ENCODE peak calls at places on chromosomes 13 and 19, in ten cellular contexts. One of them, this sample, is unnamed.

GRCh38 chr19:403221-404036 is 5.5 kb downstream of the C2CD4C start:
- DNase-seq in RWPE1: no peak
- DNase-seq in transverse colon: no peak
- DNase-seq in uterus: peak
- DNase-seq in HS-27A: no peak
- DNase-seq in IMR-90: no peak
- DNase-seq in NCI-H460: no peak
- DNase-seq in DMS 273 treated with DMSO at 0.1 percent for 48 hours: no peak
- DNase-seq in amygdala: no peak
- DNase-seq in AG09319: no peak
- DNase-seq in this sample: no peak

GRCh38 chr19:6264077-6264445 is 15.7 kb downstream of the MLLT1 start:
- DNase-seq in RWPE1: no peak
- DNase-seq in transverse colon: no peak
- DNase-seq in uterus: no peak
- DNase-seq in HS-27A: no peak
- DNase-seq in IMR-90: peak
- DNase-seq in NCI-H460: no peak
- DNase-seq in DMS 273 treated with DMSO at 0.1 percent for 48 hours: no peak
- DNase-seq in amygdala: no peak
- DNase-seq in AG09319: no peak
- DNase-seq in this sample: no peak

GRCh38 chr19:7869453-7869909 is 4.7 kb downstream of the PRR36 start:
- DNase-seq in RWPE1: peak
- DNase-seq in transverse colon: peak
- DNase-seq in uterus: peak
- DNase-seq in HS-27A: no peak
- DNase-seq in IMR-90: peak
- DNase-seq in NCI-H460: peak
- DNase-seq in DMS 273 treated with DMSO at 0.1 percent for 48 hours: no peak
- DNase-seq in amygdala: peak
- DNase-seq in AG09319: no peak
- DNase-seq in this sample: peak

GRCh38 chr13:97334690-97335089 is 99.3 kb upstream of the RAP2A start:
- DNase-seq in RWPE1: no peak
- DNase-seq in transverse colon: no peak
- DNase-seq in uterus: no peak
- DNase-seq in HS-27A: no peak
- DNase-seq in IMR-90: no peak
- DNase-seq in NCI-H460: no peak
- DNase-seq in DMS 273 treated with DMSO at 0.1 percent for 48 hours: no peak
- DNase-seq in amygdala: no peak
- DNase-seq in AG09319: no peak
- DNase-seq in this sample: no peak

GRCh38 chr19:28710278-28710677 is 502.7 kb downstream of the UQCRFS1 start:
- DNase-seq in RWPE1: peak
- DNase-seq in transverse colon: no peak
- DNase-seq in uterus: no peak
- DNase-seq in HS-27A: no peak
- DNase-seq in IMR-90: peak
- DNase-seq in NCI-H460: peak
- DNase-seq in DMS 273 treated with DMSO at 0.1 percent for 48 hours: peak
- DNase-seq in amygdala: no peak
- DNase-seq in AG09319: peak
- DNase-seq in this sample: peak

GRCh38 chr13:20945952-20946383 is 43.4 kb upstream of the XPO4 start:
- DNase-seq in RWPE1: no peak
- DNase-seq in transverse colon: peak
- DNase-seq in uterus: no peak
- DNase-seq in HS-27A: no peak
- DNase-seq in IMR-90: no peak
- DNase-seq in NCI-H460: no peak
- DNase-seq in DMS 273 treated with DMSO at 0.1 percent for 48 hours: no peak
- DNase-seq in amygdala: no peak
- DNase-seq in AG09319: no peak
- DNase-seq in this sample: no peak

GRCh38 chr19:2902590-2903218 is 2.0 kb downstream of the ZNF57 start:
- DNase-seq in RWPE1: no peak
- DNase-seq in transverse colon: no peak
- DNase-seq in uterus: no peak
- DNase-seq in HS-27A: no peak
- DNase-seq in IMR-90: no peak
- DNase-seq in NCI-H460: no peak
- DNase-seq in DMS 273 treated with DMSO at 0.1 percent for 48 hours: no peak
- DNase-seq in amygdala: no peak
- DNase-seq in AG09319: no peak
- DNase-seq in this sample: no peak

GRCh38 chr19:50252111-50252886 is 48.9 kb downstream of the MYH14 start:
- DNase-seq in RWPE1: no peak
- DNase-seq in transverse colon: peak
- DNase-seq in uterus: no peak
- DNase-seq in HS-27A: no peak
- DNase-seq in IMR-90: no peak
- DNase-seq in NCI-H460: no peak
- DNase-seq in DMS 273 treated with DMSO at 0.1 percent for 48 hours: no peak
- DNase-seq in amygdala: no peak
- DNase-seq in AG09319: no peak
- DNase-seq in this sample: peak

GRCh38 chr19:19448238-19448544 is 42.7 kb downstream of the GATAD2A start:
- DNase-seq in RWPE1: no peak
- DNase-seq in transverse colon: no peak
- DNase-seq in uterus: no peak
- DNase-seq in HS-27A: no peak
- DNase-seq in IMR-90: no peak
- DNase-seq in NCI-H460: no peak
- DNase-seq in DMS 273 treated with DMSO at 0.1 percent for 48 hours: no peak
- DNase-seq in amygdala: no peak
- DNase-seq in AG09319: no peak
- DNase-seq in this sample: no peak

GRCh38 chr13:110108348-110109139 is 198.4 kb downstream of the COL4A1 start:
- DNase-seq in RWPE1: peak
- DNase-seq in transverse colon: peak
- DNase-seq in uterus: peak
- DNase-seq in HS-27A: no peak
- DNase-seq in IMR-90: peak
- DNase-seq in NCI-H460: peak
- DNase-seq in DMS 273 treated with DMSO at 0.1 percent for 48 hours: no peak
- DNase-seq in amygdala: peak
- DNase-seq in AG09319: peak
- DNase-seq in this sample: peak

GRCh38 chr19:38656171-38656981 is 8.9 kb downstream of the ACTN4 start:
- DNase-seq in RWPE1: no peak
- DNase-seq in transverse colon: no peak
- DNase-seq in uterus: no peak
- DNase-seq in HS-27A: no peak
- DNase-seq in IMR-90: peak
- DNase-seq in NCI-H460: no peak
- DNase-seq in DMS 273 treated with DMSO at 0.1 percent for 48 hours: no peak
- DNase-seq in amygdala: peak
- DNase-seq in AG09319: no peak
- DNase-seq in this sample: no peak

GRCh38 chr19:5624154-5624663 is 1.3 kb downstream of the SAFB start:
- DNase-seq in RWPE1: no peak
- DNase-seq in transverse colon: peak
- DNase-seq in uterus: peak
- DNase-seq in HS-27A: no peak
- DNase-seq in IMR-90: peak
- DNase-seq in NCI-H460: no peak
- DNase-seq in DMS 273 treated with DMSO at 0.1 percent for 48 hours: no peak
- DNase-seq in amygdala: peak
- DNase-seq in AG09319: no peak
- DNase-seq in this sample: peak

GRCh38 chr19:33208904-33209843 is 15.0 kb downstream of the LRP3 start:
- DNase-seq in RWPE1: no peak
- DNase-seq in transverse colon: no peak
- DNase-seq in uterus: no peak
- DNase-seq in HS-27A: no peak
- DNase-seq in IMR-90: no peak
- DNase-seq in NCI-H460: no peak
- DNase-seq in DMS 273 treated with DMSO at 0.1 percent for 48 hours: no peak
- DNase-seq in amygdala: peak
- DNase-seq in AG09319: no peak
- DNase-seq in this sample: peak

GRCh38 chr13:40452741-40453665 is 213.4 kb downstream of the FOXO1 start:
- DNase-seq in RWPE1: peak
- DNase-seq in transverse colon: no peak
- DNase-seq in uterus: no peak
- DNase-seq in HS-27A: no peak
- DNase-seq in IMR-90: peak
- DNase-seq in NCI-H460: no peak
- DNase-seq in DMS 273 treated with DMSO at 0.1 percent for 48 hours: no peak
- DNase-seq in amygdala: no peak
- DNase-seq in AG09319: no peak
- DNase-seq in this sample: no peak

GRCh38 chr19:16368385-16369305 is 44.0 kb downstream of the KLF2 start:
- DNase-seq in RWPE1: no peak
- DNase-seq in transverse colon: no peak
- DNase-seq in uterus: no peak
- DNase-seq in HS-27A: no peak
- DNase-seq in IMR-90: no peak
- DNase-seq in NCI-H460: no peak
- DNase-seq in DMS 273 treated with DMSO at 0.1 percent for 48 hours: no peak
- DNase-seq in amygdala: no peak
- DNase-seq in AG09319: no peak
- DNase-seq in this sample: no peak

GRCh38 chr13:109995578-109995977 is 209.2 kb upstream of the IRS2 start:
- DNase-seq in RWPE1: no peak
- DNase-seq in transverse colon: no peak
- DNase-seq in uterus: no peak
- DNase-seq in HS-27A: no peak
- DNase-seq in IMR-90: no peak
- DNase-seq in NCI-H460: no peak
- DNase-seq in DMS 273 treated with DMSO at 0.1 percent for 48 hours: no peak
- DNase-seq in amygdala: no peak
- DNase-seq in AG09319: no peak
- DNase-seq in this sample: no peak

GRCh38 chr13:33099860-33100259 is 83.6 kb downstream of the KL start:
- DNase-seq in RWPE1: no peak
- DNase-seq in transverse colon: no peak
- DNase-seq in uterus: no peak
- DNase-seq in HS-27A: no peak
- DNase-seq in IMR-90: no peak
- DNase-seq in NCI-H460: no peak
- DNase-seq in DMS 273 treated with DMSO at 0.1 percent for 48 hours: no peak
- DNase-seq in amygdala: no peak
- DNase-seq in AG09319: no peak
- DNase-seq in this sample: no peak

GRCh38 chr19:44596428-44597130 is 16.8 kb upstream of the IGSF23 start:
- DNase-seq in RWPE1: no peak
- DNase-seq in transverse colon: peak
- DNase-seq in uterus: no peak
- DNase-seq in HS-27A: no peak
- DNase-seq in IMR-90: no peak
- DNase-seq in NCI-H460: no peak
- DNase-seq in DMS 273 treated with DMSO at 0.1 percent for 48 hours: no peak
- DNase-seq in amygdala: no peak
- DNase-seq in AG09319: no peak
- DNase-seq in this sample: no peak

GRCh38 chr19:13832096-13832495 is 36.9 kb downstream of the ZSWIM4 start:
- DNase-seq in RWPE1: no peak
- DNase-seq in transverse colon: no peak
- DNase-seq in uterus: no peak
- DNase-seq in HS-27A: no peak
- DNase-seq in IMR-90: no peak
- DNase-seq in NCI-H460: no peak
- DNase-seq in DMS 273 treated with DMSO at 0.1 percent for 48 hours: no peak
- DNase-seq in amygdala: no peak
- DNase-seq in AG09319: no peak
- DNase-seq in this sample: no peak

GRCh38 chr13:27183561-27184147 is 12.0 kb upstream of the USP12 start:
- DNase-seq in RWPE1: no peak
- DNase-seq in transverse colon: no peak
- DNase-seq in uterus: no peak
- DNase-seq in HS-27A: no peak
- DNase-seq in IMR-90: peak
- DNase-seq in NCI-H460: no peak
- DNase-seq in DMS 273 treated with DMSO at 0.1 percent for 48 hours: no peak
- DNase-seq in amygdala: no peak
- DNase-seq in AG09319: no peak
- DNase-seq in this sample: no peak

GRCh38 chr13:113616991-113617749 is 32.6 kb downstream of the TFDP1 start:
- DNase-seq in RWPE1: no peak
- DNase-seq in transverse colon: no peak
- DNase-seq in uterus: no peak
- DNase-seq in HS-27A: no peak
- DNase-seq in IMR-90: peak
- DNase-seq in NCI-H460: no peak
- DNase-seq in DMS 273 treated with DMSO at 0.1 percent for 48 hours: no peak
- DNase-seq in amygdala: no peak
- DNase-seq in AG09319: no peak
- DNase-seq in this sample: peak

GRCh38 chr19:39413903-39414608 is 1.6 kb downstream of the PLEKHG2 start:
- DNase-seq in RWPE1: no peak
- DNase-seq in transverse colon: peak
- DNase-seq in uterus: peak
- DNase-seq in HS-27A: no peak
- DNase-seq in IMR-90: peak
- DNase-seq in NCI-H460: no peak
- DNase-seq in DMS 273 treated with DMSO at 0.1 percent for 48 hours: no peak
- DNase-seq in amygdala: no peak
- DNase-seq in AG09319: no peak
- DNase-seq in this sample: peak

GRCh38 chr13:98570929-98571372 is 6.0 kb downstream of the STK24 start:
- DNase-seq in RWPE1: peak
- DNase-seq in transverse colon: peak
- DNase-seq in uterus: peak
- DNase-seq in HS-27A: no peak
- DNase-seq in IMR-90: no peak
- DNase-seq in NCI-H460: no peak
- DNase-seq in DMS 273 treated with DMSO at 0.1 percent for 48 hours: no peak
- DNase-seq in amygdala: no peak
- DNase-seq in AG09319: no peak
- DNase-seq in this sample: no peak

GRCh38 chr13:44088409-44088808 is 208.7 kb downstream of the LACC1 start:
- DNase-seq in RWPE1: no peak
- DNase-seq in transverse colon: no peak
- DNase-seq in uterus: no peak
- DNase-seq in HS-27A: no peak
- DNase-seq in IMR-90: no peak
- DNase-seq in NCI-H460: no peak
- DNase-seq in DMS 273 treated with DMSO at 0.1 percent for 48 hours: no peak
- DNase-seq in amygdala: no peak
- DNase-seq in AG09319: no peak
- DNase-seq in this sample: no peak

GRCh38 chr19:13526552-13526951 is 20.3 kb upstream of the CACNA1A start:
- DNase-seq in RWPE1: no peak
- DNase-seq in transverse colon: no peak
- DNase-seq in uterus: no peak
- DNase-seq in HS-27A: no peak
- DNase-seq in IMR-90: peak
- DNase-seq in NCI-H460: no peak
- DNase-seq in DMS 273 treated with DMSO at 0.1 percent for 48 hours: no peak
- DNase-seq in amygdala: no peak
- DNase-seq in AG09319: no peak
- DNase-seq in this sample: no peak

GRCh38 chr13:85278851-85279250 is 520.4 kb downstream of the SLITRK6 start:
- DNase-seq in RWPE1: no peak
- DNase-seq in transverse colon: no peak
- DNase-seq in uterus: no peak
- DNase-seq in HS-27A: no peak
- DNase-seq in IMR-90: no peak
- DNase-seq in NCI-H460: no peak
- DNase-seq in DMS 273 treated with DMSO at 0.1 percent for 48 hours: no peak
- DNase-seq in amygdala: no peak
- DNase-seq in AG09319: no peak
- DNase-seq in this sample: no peak

GRCh38 chr13:45206340-45206739 is 5.5 kb upstream of the KCTD4 start:
- DNase-seq in RWPE1: peak
- DNase-seq in transverse colon: no peak
- DNase-seq in uterus: no peak
- DNase-seq in HS-27A: peak
- DNase-seq in IMR-90: peak
- DNase-seq in NCI-H460: no peak
- DNase-seq in DMS 273 treated with DMSO at 0.1 percent for 48 hours: no peak
- DNase-seq in amygdala: no peak
- DNase-seq in AG09319: peak
- DNase-seq in this sample: no peak

GRCh38 chr19:56808717-56809392 is 31.7 kb downstream of the PEG3 start:
- DNase-seq in RWPE1: no peak
- DNase-seq in transverse colon: no peak
- DNase-seq in uterus: no peak
- DNase-seq in HS-27A: no peak
- DNase-seq in IMR-90: no peak
- DNase-seq in NCI-H460: no peak
- DNase-seq in DMS 273 treated with DMSO at 0.1 percent for 48 hours: no peak
- DNase-seq in amygdala: no peak
- DNase-seq in AG09319: no peak
- DNase-seq in this sample: no peak